ENCODE peak calls at places on chromosomes 16 and 17, in ten cellular contexts. One of them, this sample, is unnamed. For H3K4me1, the result is how much of the 10 kb centered on the place peaks cover.

GRCh38 chr16:35311475-35311874 is 1852.1 kb downstream of the TP53TG3F start:
- DNase-seq in stomach: no peak
- DNase-seq in upper lobe of left lung: peak
- DNase-seq in tibial nerve: no peak
- DNase-seq in ascending aorta: no peak
- DNase-seq in lung: no peak
- DNase-seq in heart right ventricle: no peak
- DNase-seq in fibroblast of lung: no peak
- DNase-seq in Caco-2: no peak
- DNase-seq in MM.1S: no peak
- DNase-seq in this sample: no peak

GRCh38 chr16:55835578-55835977 is 2.7 kb upstream of the CES1 start:
- DNase-seq in stomach: no peak
- DNase-seq in upper lobe of left lung: no peak
- DNase-seq in tibial nerve: peak
- DNase-seq in ascending aorta: no peak
- DNase-seq in lung: peak
- DNase-seq in heart right ventricle: no peak
- DNase-seq in fibroblast of lung: no peak
- DNase-seq in Caco-2: peak
- DNase-seq in MM.1S: no peak
- DNase-seq in this sample: no peak

GRCh38 chr17:65058151-65058550 is 1.6 kb upstream of the GNA13 start:
- DNase-seq in stomach: no peak
- DNase-seq in upper lobe of left lung: no peak
- DNase-seq in tibial nerve: no peak
- DNase-seq in ascending aorta: no peak
- DNase-seq in lung: no peak
- DNase-seq in heart right ventricle: no peak
- DNase-seq in fibroblast of lung: no peak
- DNase-seq in Caco-2: no peak
- DNase-seq in MM.1S: no peak
- DNase-seq in this sample: no peak

GRCh38 chr16:89013692-89014455 is 36.9 kb upstream of the CBFA2T3 start:
- DNase-seq in stomach: no peak
- DNase-seq in upper lobe of left lung: peak
- DNase-seq in tibial nerve: no peak
- DNase-seq in ascending aorta: no peak
- DNase-seq in lung: no peak
- DNase-seq in heart right ventricle: no peak
- DNase-seq in fibroblast of lung: no peak
- DNase-seq in Caco-2: no peak
- DNase-seq in MM.1S: no peak
- DNase-seq in this sample: no peak

GRCh38 chr17:7323731-7324437 is 5.3 kb downstream of the NEURL4 start:
- DNase-seq in stomach: peak
- DNase-seq in upper lobe of left lung: peak
- DNase-seq in tibial nerve: no peak
- DNase-seq in ascending aorta: no peak
- DNase-seq in lung: no peak
- DNase-seq in heart right ventricle: peak
- DNase-seq in fibroblast of lung: no peak
- DNase-seq in Caco-2: no peak
- DNase-seq in MM.1S: no peak
- DNase-seq in this sample: no peak

GRCh38 chr17:50109785-50110184 is 14.6 kb downstream of the PDK2 start:
- DNase-seq in stomach: no peak
- DNase-seq in upper lobe of left lung: peak
- DNase-seq in tibial nerve: no peak
- DNase-seq in ascending aorta: no peak
- DNase-seq in lung: no peak
- DNase-seq in heart right ventricle: no peak
- DNase-seq in fibroblast of lung: no peak
- DNase-seq in Caco-2: no peak
- DNase-seq in MM.1S: no peak
- DNase-seq in this sample: no peak

GRCh38 chr17:31686495-31686894 is 172.5 kb downstream of the COPRS start:
- DNase-seq in stomach: no peak
- DNase-seq in upper lobe of left lung: no peak
- DNase-seq in tibial nerve: no peak
- DNase-seq in ascending aorta: no peak
- DNase-seq in lung: no peak
- DNase-seq in heart right ventricle: no peak
- DNase-seq in fibroblast of lung: peak
- DNase-seq in Caco-2: no peak
- DNase-seq in MM.1S: no peak
- DNase-seq in this sample: no peak

GRCh38 chr17:56812971-56813388 is 20.7 kb downstream of the C17orf67 start:
- DNase-seq in stomach: no peak
- DNase-seq in upper lobe of left lung: no peak
- DNase-seq in tibial nerve: no peak
- DNase-seq in ascending aorta: no peak
- DNase-seq in lung: no peak
- DNase-seq in heart right ventricle: no peak
- DNase-seq in fibroblast of lung: no peak
- DNase-seq in Caco-2: no peak
- DNase-seq in MM.1S: no peak
- DNase-seq in this sample: no peak

GRCh38 chr16:87324411-87325275 is 7.5 kb upstream of the C16orf95 start:
- DNase-seq in stomach: no peak
- DNase-seq in upper lobe of left lung: peak
- DNase-seq in tibial nerve: no peak
- DNase-seq in ascending aorta: no peak
- DNase-seq in lung: no peak
- DNase-seq in heart right ventricle: no peak
- DNase-seq in fibroblast of lung: peak
- DNase-seq in Caco-2: no peak
- DNase-seq in MM.1S: no peak
- DNase-seq in this sample: peak

GRCh38 chr16:76932541-76933211 is 258.3 kb upstream of the MON1B start:
- DNase-seq in stomach: no peak
- DNase-seq in upper lobe of left lung: no peak
- DNase-seq in tibial nerve: no peak
- DNase-seq in ascending aorta: no peak
- DNase-seq in lung: no peak
- DNase-seq in heart right ventricle: no peak
- DNase-seq in fibroblast of lung: peak
- DNase-seq in Caco-2: no peak
- DNase-seq in MM.1S: no peak
- DNase-seq in this sample: no peak

GRCh38 chr16:50121721-50122445 is 31.2 kb upstream of the TENT4B start:
- DNase-seq in stomach: no peak
- DNase-seq in upper lobe of left lung: no peak
- DNase-seq in tibial nerve: no peak
- DNase-seq in ascending aorta: no peak
- DNase-seq in lung: no peak
- DNase-seq in heart right ventricle: no peak
- DNase-seq in fibroblast of lung: no peak
- DNase-seq in Caco-2: no peak
- DNase-seq in MM.1S: peak
- DNase-seq in this sample: no peak

GRCh38 chr17:35981908-35982330 is 622 bp upstream of the CCL16 start:
- DNase-seq in stomach: no peak
- DNase-seq in upper lobe of left lung: no peak
- DNase-seq in tibial nerve: no peak
- DNase-seq in ascending aorta: no peak
- DNase-seq in lung: no peak
- DNase-seq in heart right ventricle: no peak
- DNase-seq in fibroblast of lung: no peak
- DNase-seq in Caco-2: peak
- DNase-seq in MM.1S: no peak
- DNase-seq in this sample: no peak

GRCh38 chr17:77423589-77424451 is 283.1 kb downstream of the SEC14L1 start:
- DNase-seq in stomach: peak
- DNase-seq in upper lobe of left lung: peak
- DNase-seq in tibial nerve: peak
- DNase-seq in ascending aorta: peak
- DNase-seq in lung: peak
- DNase-seq in heart right ventricle: peak
- DNase-seq in fibroblast of lung: peak
- DNase-seq in Caco-2: no peak
- DNase-seq in MM.1S: no peak
- DNase-seq in this sample: no peak

GRCh38 chr17:50155115-50155819 is 4.8 kb upstream of the PPP1R9B start:
- DNase-seq in stomach: no peak
- DNase-seq in upper lobe of left lung: no peak
- DNase-seq in tibial nerve: no peak
- DNase-seq in ascending aorta: no peak
- DNase-seq in lung: no peak
- DNase-seq in heart right ventricle: peak
- DNase-seq in fibroblast of lung: no peak
- DNase-seq in Caco-2: no peak
- DNase-seq in MM.1S: peak
- DNase-seq in this sample: no peak

DNA sequence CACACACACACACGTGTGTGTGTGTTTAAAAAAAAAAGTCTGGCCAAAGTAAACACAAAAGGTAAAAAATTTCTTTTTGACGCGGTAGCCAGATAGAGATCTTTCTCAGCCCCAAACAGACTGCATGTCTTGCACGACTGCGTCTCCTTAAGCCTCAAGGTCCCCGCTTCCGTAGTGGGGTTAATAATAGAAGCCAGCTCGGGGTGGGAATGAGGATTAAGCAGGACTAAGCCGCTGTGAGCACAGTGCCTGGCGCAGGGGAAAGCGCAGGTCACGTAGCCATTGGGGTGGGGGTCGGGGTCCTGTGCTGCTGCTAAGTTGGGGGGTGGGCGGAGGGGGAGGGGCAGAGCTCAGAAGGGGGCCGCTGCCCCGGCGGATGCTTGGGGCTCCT is 536 bp downstream of the GGA2 start:
- DNase-seq in stomach: no peak
- DNase-seq in upper lobe of left lung: no peak
- DNase-seq in tibial nerve: no peak
- DNase-seq in ascending aorta: no peak
- DNase-seq in lung: no peak
- DNase-seq in heart right ventricle: peak
- DNase-seq in fibroblast of lung: peak
- DNase-seq in Caco-2: no peak
- DNase-seq in MM.1S: peak
- DNase-seq in this sample: no peak
- H3K4me1 ChIP-seq in stomach: under half
- H3K4me1 ChIP-seq in upper lobe of left lung: under half
- H3K4me1 ChIP-seq in tibial nerve: under half
- H3K4me1 ChIP-seq in ascending aorta: under half
- H3K4me1 ChIP-seq in lung: under half
- H3K4me1 ChIP-seq in heart right ventricle: under half
- H3K4me1 ChIP-seq in fibroblast of lung: under half
- H3K4me1 ChIP-seq in Caco-2: under half
- H3K4me1 ChIP-seq in MM.1S: under half
- H3K4me1 ChIP-seq in this sample: under half

GRCh38 chr17:10172778-10173177 is 25.6 kb downstream of the GAS7 start:
- DNase-seq in stomach: no peak
- DNase-seq in upper lobe of left lung: no peak
- DNase-seq in tibial nerve: no peak
- DNase-seq in ascending aorta: no peak
- DNase-seq in lung: no peak
- DNase-seq in heart right ventricle: no peak
- DNase-seq in fibroblast of lung: no peak
- DNase-seq in Caco-2: no peak
- DNase-seq in MM.1S: no peak
- DNase-seq in this sample: no peak
- H3K4me3 ChIP-seq in stomach: no peak
- H3K4me3 ChIP-seq in upper lobe of left lung: no peak
- H3K4me3 ChIP-seq in tibial nerve: no peak
- H3K4me3 ChIP-seq in ascending aorta: no peak
- H3K4me3 ChIP-seq in lung: no peak
- H3K4me3 ChIP-seq in heart right ventricle: no peak
- H3K4me3 ChIP-seq in fibroblast of lung: no peak
- H3K4me3 ChIP-seq in Caco-2: no peak
- H3K4me3 ChIP-seq in MM.1S: no peak
- H3K4me3 ChIP-seq in this sample: no peak

GRCh38 chr16:373020-373598 is 2.8 kb upstream of the MRPL28 start:
- DNase-seq in stomach: no peak
- DNase-seq in upper lobe of left lung: peak
- DNase-seq in tibial nerve: no peak
- DNase-seq in ascending aorta: no peak
- DNase-seq in lung: no peak
- DNase-seq in heart right ventricle: no peak
- DNase-seq in fibroblast of lung: no peak
- DNase-seq in Caco-2: no peak
- DNase-seq in MM.1S: no peak
- DNase-seq in this sample: no peak
- H3K4me1 ChIP-seq in stomach: under half
- H3K4me1 ChIP-seq in upper lobe of left lung: under half
- H3K4me1 ChIP-seq in tibial nerve: under half
- H3K4me1 ChIP-seq in ascending aorta: under half
- H3K4me1 ChIP-seq in lung: under half
- H3K4me1 ChIP-seq in heart right ventricle: under half
- H3K4me1 ChIP-seq in fibroblast of lung: under half
- H3K4me1 ChIP-seq in Caco-2: under half
- H3K4me1 ChIP-seq in MM.1S: under half
- H3K4me1 ChIP-seq in this sample: under half

GRCh38 chr16:84599528-84600202 is 18.2 kb downstream of the COTL1 start:
- DNase-seq in stomach: peak
- DNase-seq in upper lobe of left lung: no peak
- DNase-seq in tibial nerve: no peak
- DNase-seq in ascending aorta: no peak
- DNase-seq in lung: peak
- DNase-seq in heart right ventricle: peak
- DNase-seq in fibroblast of lung: peak
- DNase-seq in Caco-2: no peak
- DNase-seq in MM.1S: no peak
- DNase-seq in this sample: peak
- H3K4me3 ChIP-seq in stomach: peak
- H3K4me3 ChIP-seq in upper lobe of left lung: no peak
- H3K4me3 ChIP-seq in tibial nerve: peak
- H3K4me3 ChIP-seq in ascending aorta: no peak
- H3K4me3 ChIP-seq in lung: no peak
- H3K4me3 ChIP-seq in heart right ventricle: peak
- H3K4me3 ChIP-seq in fibroblast of lung: peak
- H3K4me3 ChIP-seq in Caco-2: no peak
- H3K4me3 ChIP-seq in MM.1S: no peak
- H3K4me3 ChIP-seq in this sample: no peak

DNA sequence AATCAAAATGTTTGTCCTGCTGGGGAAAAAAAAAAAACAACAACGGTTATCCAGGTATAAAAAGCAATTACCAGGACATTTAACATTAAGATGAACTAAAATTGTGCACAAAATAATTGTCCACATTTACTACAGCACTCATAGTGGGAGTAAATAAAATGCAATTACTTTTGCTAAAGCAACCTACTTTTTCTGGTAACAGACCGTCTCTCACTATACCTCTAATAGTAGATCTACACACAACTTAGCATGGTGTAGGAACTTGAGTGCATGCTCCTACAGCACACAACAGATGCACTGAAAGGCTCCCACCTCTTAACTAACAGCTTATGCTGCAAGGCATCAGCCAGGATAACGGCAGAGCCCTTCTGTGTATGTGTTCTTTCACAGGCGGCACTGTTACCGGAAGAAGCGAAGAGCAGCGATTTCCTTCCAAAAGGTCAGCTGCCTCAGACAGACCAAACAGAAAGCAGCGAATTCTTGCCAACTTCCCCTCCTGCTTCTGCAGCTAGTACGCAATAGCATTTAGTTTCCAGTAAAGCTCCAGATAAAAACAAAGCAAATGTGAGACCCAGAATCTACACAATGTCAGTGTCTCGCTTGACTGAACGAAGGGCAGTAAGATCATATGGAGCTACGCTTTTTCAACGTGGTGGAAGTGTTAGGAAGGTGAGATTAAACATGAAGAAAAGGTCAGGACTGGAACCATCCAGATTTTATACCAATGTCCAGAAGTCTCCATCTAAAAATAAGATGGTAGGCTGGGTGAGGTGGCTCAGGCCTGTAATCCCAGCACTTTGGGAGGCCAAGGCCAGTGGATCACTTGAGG is 27.6 kb downstream of the STAT5B start:
- DNase-seq in stomach: peak
- DNase-seq in upper lobe of left lung: no peak
- DNase-seq in tibial nerve: peak
- DNase-seq in ascending aorta: peak
- DNase-seq in lung: peak
- DNase-seq in heart right ventricle: peak
- DNase-seq in fibroblast of lung: peak
- DNase-seq in Caco-2: no peak
- DNase-seq in MM.1S: peak
- DNase-seq in this sample: no peak
- H3K4me1 ChIP-seq in stomach: under half
- H3K4me1 ChIP-seq in upper lobe of left lung: half or more
- H3K4me1 ChIP-seq in tibial nerve: under half
- H3K4me1 ChIP-seq in ascending aorta: under half
- H3K4me1 ChIP-seq in lung: under half
- H3K4me1 ChIP-seq in heart right ventricle: under half
- H3K4me1 ChIP-seq in fibroblast of lung: under half
- H3K4me1 ChIP-seq in Caco-2: under half
- H3K4me1 ChIP-seq in MM.1S: under half
- H3K4me1 ChIP-seq in this sample: under half